ENCODE peak calls at places on chromosomes 5 and 9, in five cellular contexts. E is GM12878; Q is upper lobe of right lung; U is activated T-cell treated with anti-CD3 and anti-CD28 coated beads, Interleukin-2, amount 50 U/mL, for 4 hours; I is right lobe of liver. G is an unnamed sample.

GRCh38 chr5:166845044-166845443 is 1446.4 kb upstream of the WWC1 start:
- ATAC-seq in I (no peak), E (no peak), U (no peak), Q (no peak), G (no peak)

GRCh38 chr9:4301971-4302427 is 2.1 kb upstream of the GLIS3 start:
- ATAC-seq in U (peak), Q (no peak), E (no peak), I (no peak), G (no peak)

GRCh38 chr9:120767451-120767850 is 25.8 kb downstream of the FBXW2 start:
- ATAC-seq in U (no peak), E (no peak), Q (no peak), I (no peak), G (no peak)

GRCh38 chr5:116371935-116372334 is 202.7 kb downstream of the SEMA6A start:
- ATAC-seq in I (peak), U (no peak), E (peak), Q (peak), G (no peak)

GRCh38 chr9:130707225-130707976 is 13.8 kb downstream of the EXOSC2 start:
- ATAC-seq in I (peak), U (peak), E (peak), Q (peak), G (no peak)

GRCh38 chr5:111997308-111998159 is 240.5 kb upstream of the NREP start:
- ATAC-seq in I (no peak), U (no peak), E (peak), Q (no peak), G (no peak)

GRCh38 chr9:14294659-14295058 is 19.3 kb downstream of the NFIB start:
- ATAC-seq in I (peak), E (no peak), U (no peak), Q (no peak), G (no peak)

GRCh38 chr5:50786073-50786472 is 119.6 kb downstream of the PARP8 start:
- ATAC-seq in I (no peak), Q (no peak), U (no peak), E (no peak), G (no peak)

GRCh38 chr9:3398232-3398648 is 127.6 kb downstream of the RFX3 start:
- ATAC-seq in E (peak), Q (peak), U (peak), I (peak), G (peak)

GRCh38 chr5:61578858-61579503 is 246.9 kb downstream of the ZSWIM6 start:
- ATAC-seq in U (peak), E (no peak), I (no peak), Q (no peak), G (peak)

GRCh38 chr9:81814794-81815464 is 113.3 kb upstream of the SPATA31D4 start:
- ATAC-seq in U (no peak), Q (no peak), E (peak), I (peak), G (peak)

GRCh38 chr5:173268750-173269580 is 34.0 kb upstream of the NKX2-5 start:
- ATAC-seq in I (no peak), E (no peak), Q (no peak), U (no peak), G (no peak)

GRCh38 chr9:13279284-13280162 is at the start of gene MPDZ:
- ATAC-seq in E (no peak), Q (peak), U (no peak), I (peak), G (peak)

GRCh38 chr5:151947924-151948323 is 23.3 kb upstream of the GLRA1 start:
- ATAC-seq in Q (no peak), I (no peak), U (no peak), E (peak), G (no peak)

GRCh38 chr9:120890415-120891254 is 13.6 kb upstream of the PHF19 start:
- ATAC-seq in E (no peak), U (peak), I (no peak), Q (peak), G (no peak)

GRCh38 chr9:7146582-7146981 is 388.8 kb downstream of the KDM4C start:
- ATAC-seq in E (no peak), Q (no peak), U (no peak), I (no peak), G (no peak)

GRCh38 chr5:147554285-147554817 is 44.5 kb upstream of the DPYSL3 start:
- ATAC-seq in U (no peak), I (no peak), Q (peak), E (peak), G (no peak)

GRCh38 chr5:141094481-141095262 is at the start of gene PCDHB2:
- ATAC-seq in U (no peak), Q (peak), E (no peak), I (no peak), G (no peak)

G was measured in stimulated activated memory B cell treated with anti-CD40 and anti-IgM and Interleukin-4, amounts not matched to agents 10 μg/mL and 1 μg/mL and 100 μg/mL, for 72 hours.